ENCODE peak calls at places on chromosomes 6 and 20, in four cellular contexts. F, B, W and J are unnamed samples.

GRCh38 chr6:20846602-20847028 is 312.4 kb downstream of the CDKAL1 start:
- DNase-seq in F (no peak), W (no peak), B (no peak), J (no peak)

GRCh38 chr6:166611631-166612030 is 15.4 kb downstream of the RPS6KA2 start:
- DNase-seq in B (no peak), F (no peak), W (no peak), J (no peak)

GRCh38 chr6:167111597-167111996 is 11.3 kb upstream of the CCR6 start:
- DNase-seq in W (no peak), F (no peak), B (no peak), J (no peak)

GRCh38 chr20:39795401-39796272 is 833.5 kb downstream of the DHX35 start:
- DNase-seq in B (peak), W (no peak), F (no peak), J (no peak)

GRCh38 chr20:63014710-63015109 is 7.9 kb upstream of the BHLHE23 start:
- DNase-seq in W (no peak), F (no peak), B (no peak), J (no peak)

GRCh38 chr6:37569999-37570776 is 70.5 kb upstream of the CCDC167 start:
- DNase-seq in B (no peak), W (no peak), F (no peak), J (no peak)

GRCh38 chr6:20260360-20260759 is 48.1 kb upstream of the MBOAT1 start:
- DNase-seq in B (no peak), F (no peak), W (no peak), J (no peak)

GRCh38 chr6:167350731-167351655 is 26.1 kb downstream of the TTLL2 start:
- DNase-seq in W (peak), B (peak), F (no peak), J (no peak)

GRCh38 chr20:35329435-35330139 is 37.4 kb upstream of the FAM83C start:
- DNase-seq in F (no peak), B (peak), W (no peak), J (no peak)

GRCh38 chr6:125001684-125002083 is 39.4 kb downstream of the RNF217 start:
- DNase-seq in F (no peak), B (no peak), W (no peak), J (no peak)

GRCh38 chr6:158233214-158233795 is 65.2 kb downstream of the GTF2H5 start:
- DNase-seq in F (no peak), B (no peak), W (no peak), J (no peak)

GRCh38 chr6:30541515-30542403 is 14.5 kb downstream of the GNL1 start:
- DNase-seq in W (peak), B (peak), F (no peak), J (peak)